ENCODE peak calls at places on chromosome 12, in six cellular contexts. T is esophagus muscularis mucosa, Q is stomach, C is prostate gland, N is gastrocnemius medialis, B is A549. L is an unnamed sample.

GRCh38 chr12:130838284-130838950 is 633 bp downstream of the STX2 start:
- DNase-seq in B (peak), C (peak), T (no peak), Q (peak), N (no peak), L (peak)

GRCh38 chr12:16303939-16304338 is 26.5 kb upstream of the SLC15A5 start:
- DNase-seq in Q (no peak), N (no peak), T (no peak), B (no peak), C (no peak), L (no peak)

GRCh38 chr12:88393017-88393767 is 187.1 kb downstream of the KITLG start:
- DNase-seq in T (no peak), B (no peak), N (no peak), Q (no peak), C (no peak), L (no peak)

GRCh38 chr12:48029811-48030650 is 25.8 kb upstream of the COL2A1 start:
- DNase-seq in B (no peak), C (no peak), N (no peak), T (no peak), Q (no peak), L (no peak)

GRCh38 chr12:120843472-120843871 is 60.7 kb downstream of the SPPL3 start:
- DNase-seq in T (no peak), B (no peak), Q (no peak), N (no peak), C (no peak), L (no peak)

GRCh38 chr12:118727967-118728366 is 253.4 kb upstream of the SRRM4 start:
- DNase-seq in C (no peak), B (no peak), T (no peak), N (no peak), Q (no peak), L (no peak)

GRCh38 chr12:57455374-57456144 is 452 bp downstream of the INHBE start:
- DNase-seq in C (no peak), N (no peak), T (no peak), Q (no peak), B (no peak), L (no peak)

GRCh38 chr12:1630081-1630826 is 1.2 kb downstream of the WNT5B start:
- DNase-seq in N (no peak), B (peak), T (no peak), C (peak), Q (peak), L (peak)

GRCh38 chr12:4270670-4271432 is 2.7 kb upstream of the CCND2 start:
- DNase-seq in T (no peak), B (no peak), N (no peak), C (no peak), Q (no peak), L (peak)

GRCh38 chr12:7498832-7499231 is 4.7 kb downstream of the CD163 start:
- DNase-seq in B (no peak), N (no peak), Q (no peak), C (no peak), T (no peak), L (no peak)
- TF ChIP-seq POLR2A in B (no peak), N (no peak), Q (no peak), C (no peak), T (no peak), L (no peak)

GRCh38 chr12:31019561-31020308 is 53.9 kb upstream of the DDX11 start:
- DNase-seq in Q (peak), T (no peak), B (no peak), C (no peak), N (no peak), L (peak)

GRCh38 chr12:31019106-31019505 is 54.6 kb upstream of the DDX11 start:
- DNase-seq in C (no peak), B (no peak), Q (no peak), T (no peak), N (no peak), L (no peak)

GRCh38 chr12:31021181-31021580 is 52.5 kb upstream of the DDX11 start:
- DNase-seq in C (no peak), T (no peak), B (no peak), Q (no peak), N (no peak), L (no peak)

GRCh38 chr12:31021809-31022492 is 51.7 kb upstream of the DDX11 start:
- DNase-seq in B (no peak), C (no peak), T (no peak), N (no peak), Q (no peak), L (no peak)

DNA sequence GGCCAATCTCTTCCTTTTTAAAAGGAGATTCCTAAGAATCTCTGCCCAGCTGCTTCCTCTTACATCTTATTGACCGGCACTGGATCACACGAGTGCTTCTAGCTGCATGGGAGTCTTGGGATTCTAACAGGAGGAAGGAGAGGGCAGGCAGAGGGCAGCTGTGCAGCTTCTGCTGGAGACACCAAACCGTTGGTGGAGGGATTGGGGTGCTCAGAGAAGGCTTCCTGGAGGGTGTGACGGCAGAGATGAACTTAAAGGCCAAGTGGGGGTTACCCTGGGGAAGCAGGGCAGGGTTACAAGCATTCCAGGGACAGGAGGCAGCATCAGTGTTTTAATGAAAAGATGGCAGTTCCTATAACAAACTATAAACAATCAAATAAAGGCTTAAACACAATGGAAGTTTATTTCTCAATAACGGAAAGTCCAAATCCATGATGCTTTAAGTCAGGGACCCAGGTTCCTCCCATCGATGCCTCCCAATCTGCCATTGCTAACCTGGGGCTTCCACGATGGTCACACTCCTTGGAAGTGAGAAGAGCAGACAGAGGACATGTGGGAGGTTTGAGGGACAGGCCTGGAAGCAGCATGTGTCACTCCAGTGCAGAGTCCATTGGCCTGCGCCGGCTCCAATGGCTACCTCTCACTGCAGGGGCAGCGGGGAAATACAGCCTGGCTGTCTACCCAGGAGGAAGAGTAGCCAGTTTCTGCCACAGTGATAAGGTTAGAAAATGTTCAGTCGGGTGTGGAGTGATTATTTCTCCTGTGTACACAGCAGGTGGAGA is 53.1 kb upstream of the DDX11 start:
- DNase-seq in T (no peak), N (no peak), C (no peak), B (no peak), Q (peak), L (no peak)
- TF ChIP-seq POLR2A in T (no peak), N (no peak), C (no peak), B (no peak), Q (no peak), L (no peak)

GRCh38 chr12:27781680-27782079 is 1.6 kb upstream of the MANSC4 start:
- DNase-seq in T (no peak), Q (no peak), B (no peak), N (no peak), C (no peak), L (no peak)

GRCh38 chr12:27778206-27778605 is 1.8 kb upstream of the KLHL42 start:
- DNase-seq in B (no peak), T (no peak), Q (no peak), C (no peak), N (no peak), L (no peak)

GRCh38 chr12:27779837-27780611 is at the start of the genes KLHL42 and MANSC4:
- DNase-seq in C (peak), B (peak), T (no peak), Q (peak), N (peak), L (peak)

GRCh38 chr12:27780612-27781408 is 774 bp upstream of the MANSC4 start:
- DNase-seq in N (no peak), B (peak), C (peak), T (no peak), Q (peak), L (peak)

DNA sequence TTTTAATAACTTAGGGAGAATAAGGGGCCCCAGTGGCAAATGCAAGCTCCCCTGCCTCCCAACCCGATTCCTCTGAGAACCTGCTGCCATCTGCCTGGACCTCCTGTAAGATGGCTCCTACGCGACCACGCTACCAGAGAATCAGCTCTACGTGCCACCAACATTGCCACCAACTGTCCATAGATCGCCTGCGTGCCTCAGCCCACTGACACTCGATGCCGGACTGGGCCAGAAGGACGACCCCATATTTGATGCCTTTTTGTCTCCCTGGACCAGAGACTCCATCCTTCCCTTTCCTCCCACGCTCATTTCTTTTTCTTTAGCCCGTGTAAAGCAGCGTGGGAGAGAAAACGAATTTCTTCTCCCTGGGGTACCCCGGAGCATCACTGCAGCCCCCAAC is 617 bp upstream of the KLHL42 start:
- DNase-seq in Q (no peak), B (peak), C (peak), T (no peak), N (no peak), L (peak)
- TF ChIP-seq POLR2A in Q (no peak), B (no peak), C (no peak), T (no peak), N (no peak), L (no peak)

GRCh38 chr12:56321027-56321426 is 5.2 kb upstream of the CNPY2 start:
- DNase-seq in N (no peak), T (no peak), C (no peak), B (no peak), Q (no peak), L (peak)

GRCh38 chr12:56317675-56318074 is 1.9 kb upstream of the CNPY2 start:
- DNase-seq in T (no peak), N (no peak), B (no peak), C (no peak), Q (no peak), L (no peak)

GRCh38 chr12:56315256-56315625 is 547 bp downstream of the CNPY2 start:
- DNase-seq in N (no peak), T (no peak), B (no peak), C (no peak), Q (no peak), L (no peak)

GRCh38 chr12:56311003-56311402 is 4.8 kb downstream of the CNPY2 start:
- DNase-seq in Q (no peak), T (no peak), N (no peak), C (no peak), B (no peak), L (no peak)

DNA sequence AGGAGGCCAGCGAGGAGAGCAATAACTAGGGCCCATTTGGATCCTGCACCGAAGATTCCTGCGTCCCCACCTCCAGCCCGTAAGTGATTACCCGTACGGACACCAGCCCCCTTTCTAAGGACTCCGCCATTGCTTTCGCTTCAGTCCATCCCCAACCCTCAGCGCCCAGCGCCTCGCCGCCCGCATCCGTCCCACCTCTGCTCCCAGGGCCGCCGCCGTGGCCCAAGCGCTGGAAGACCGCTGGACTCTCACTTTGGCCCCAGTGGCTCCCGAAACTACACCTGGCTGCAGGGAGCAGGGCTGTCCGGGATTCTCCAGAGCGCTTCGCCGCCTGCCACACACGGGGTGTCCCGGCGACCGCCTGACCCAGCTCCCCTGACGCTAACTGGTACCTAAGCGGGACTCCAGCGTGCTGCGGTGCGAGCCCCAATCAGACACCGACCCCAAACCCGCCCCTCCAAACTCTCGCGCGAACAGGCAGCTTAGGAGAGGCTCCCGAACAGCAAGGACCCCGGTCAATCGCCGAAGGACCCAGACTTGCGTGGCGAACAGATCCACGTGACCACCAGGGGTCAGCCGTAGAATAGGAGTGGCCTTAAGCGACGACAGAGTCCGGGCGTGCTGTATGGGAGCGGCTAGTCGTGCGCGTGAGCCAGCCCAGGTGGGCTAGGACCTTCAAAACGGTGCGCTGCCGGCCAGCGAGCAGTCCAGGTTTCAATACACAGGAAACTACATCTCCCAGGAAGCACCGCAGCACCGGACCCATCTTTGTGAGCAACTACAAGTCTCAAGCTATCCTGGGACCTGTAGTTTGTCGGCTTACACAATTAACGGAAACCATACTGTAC is at the start of gene CNPY2:
- DNase-seq in T (peak), B (peak), N (peak), Q (peak), C (peak), L (peak)
- TF ChIP-seq POLR2A in T (peak), B (peak), N (peak), Q (peak), C (peak), L (peak)